ENCODE peak calls at places on chromosome 13, in five cellular contexts. J is ascending aorta, D is breast epithelium, W is colonic mucosa, I is vagina. Z is an unnamed sample. For H3K4me1, the result is how much of the 10 kb centered on the place peaks cover.

GRCh38 chr13:32117696-32118095 is 86.1 kb downstream of the FRY start:
- DNase-seq in J (peak), D (no peak), W (no peak), I (no peak), Z (no peak)

GRCh38 chr13:65499251-65499650 is 1730.9 kb downstream of the PCDH9 start:
- DNase-seq in J (no peak), D (no peak), W (no peak), I (no peak), Z (no peak)

GRCh38 chr13:102580552-102581169 is 16.1 kb upstream of the TPP2 start:
- DNase-seq in J (no peak), D (no peak), W (peak), I (no peak), Z (no peak)

GRCh38 chr13:30329009-30329585 is 21.7 kb upstream of the KATNAL1 start:
- DNase-seq in J (no peak), D (no peak), W (no peak), I (no peak), Z (no peak)

GRCh38 chr13:63773476-63773875 is 2357.8 kb upstream of the PCDH20 start:
- DNase-seq in J (no peak), D (no peak), W (no peak), I (no peak), Z (no peak)

GRCh38 chr13:44414771-44415170 is 41.1 kb downstream of the SERP2 start:
- DNase-seq in J (no peak), D (no peak), W (no peak), I (no peak), Z (no peak)

GRCh38 chr13:36133950-36134349 is 2.8 kb upstream of the DCLK1 start:
- DNase-seq in J (no peak), D (no peak), W (no peak), I (no peak), Z (no peak)

GRCh38 chr13:94825507-94825906 is 113.2 kb upstream of the SOX21 start:
- DNase-seq in J (no peak), D (no peak), W (peak), I (no peak), Z (no peak)

GRCh38 chr13:44103721-44104490 is 224.2 kb downstream of the LACC1 start:
- DNase-seq in J (no peak), D (no peak), W (peak), I (no peak), Z (peak)

GRCh38 chr13:24606486-24607170 is 73.6 kb upstream of the ATP12A start:
- DNase-seq in J (no peak), D (no peak), W (no peak), I (no peak), Z (no peak)

GRCh38 chr13:65966991-65967451 is 1263.1 kb downstream of the PCDH9 start:
- DNase-seq in J (no peak), D (no peak), W (no peak), I (no peak), Z (no peak)

GRCh38 chr13:113405481-113406300 is 41.8 kb upstream of the GRTP1 start:
- DNase-seq in J (no peak), D (no peak), W (no peak), I (no peak), Z (no peak)

GRCh38 chr13:71922191-71922590 is 55.2 kb upstream of the DACH1 start:
- DNase-seq in J (no peak), D (no peak), W (no peak), I (no peak), Z (no peak)

DNA sequence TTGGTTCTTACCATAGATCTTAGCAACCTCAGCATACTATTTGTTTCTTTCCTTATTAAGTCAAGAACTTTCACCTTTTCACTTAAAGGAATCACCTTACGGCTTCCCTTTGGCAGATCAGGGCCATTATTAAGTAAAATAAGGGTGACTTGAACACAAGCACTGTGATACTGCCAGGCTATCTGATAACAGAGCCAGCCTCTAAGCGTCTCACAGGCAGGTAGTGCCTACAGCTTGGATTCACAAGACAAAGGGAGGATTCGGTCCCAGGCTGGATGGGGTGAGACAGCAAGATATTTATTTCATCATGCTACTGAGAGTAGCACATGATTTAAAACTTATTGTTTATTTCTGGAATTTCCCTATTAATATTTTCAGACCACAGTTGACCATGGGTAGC is 218.6 kb downstream of the FOXO1 start:
- DNase-seq in J (no peak), D (no peak), W (no peak), I (no peak), Z (no peak)
- TF ChIP-seq CTCF in J (no peak), D (no peak), W (no peak), I (no peak), Z (no peak)

DNA sequence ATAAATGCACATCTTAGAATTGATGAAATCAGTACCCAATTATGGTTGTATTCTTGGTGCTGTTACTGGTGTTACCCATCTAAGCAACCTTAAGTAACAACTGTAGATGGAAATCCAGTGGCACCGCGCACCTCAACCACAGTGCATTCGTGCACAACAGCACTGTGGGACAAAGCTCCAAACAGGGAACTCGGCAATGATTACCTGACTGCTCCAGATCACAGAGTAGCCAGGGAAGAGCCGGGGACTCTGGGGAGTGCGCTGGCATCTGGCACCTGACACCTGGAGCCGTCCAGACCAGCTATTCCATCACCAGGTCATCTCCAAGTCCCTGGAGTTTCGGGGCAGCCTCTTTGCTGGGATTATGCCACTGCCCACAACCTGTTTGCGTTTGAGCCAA is 62.0 kb downstream of the COL4A1 start:
- DNase-seq in J (no peak), D (no peak), W (no peak), I (no peak), Z (no peak)
- H3K4me1 ChIP-seq in J (half or more), D (under half), W (under half), I (half or more), Z (under half)

DNA sequence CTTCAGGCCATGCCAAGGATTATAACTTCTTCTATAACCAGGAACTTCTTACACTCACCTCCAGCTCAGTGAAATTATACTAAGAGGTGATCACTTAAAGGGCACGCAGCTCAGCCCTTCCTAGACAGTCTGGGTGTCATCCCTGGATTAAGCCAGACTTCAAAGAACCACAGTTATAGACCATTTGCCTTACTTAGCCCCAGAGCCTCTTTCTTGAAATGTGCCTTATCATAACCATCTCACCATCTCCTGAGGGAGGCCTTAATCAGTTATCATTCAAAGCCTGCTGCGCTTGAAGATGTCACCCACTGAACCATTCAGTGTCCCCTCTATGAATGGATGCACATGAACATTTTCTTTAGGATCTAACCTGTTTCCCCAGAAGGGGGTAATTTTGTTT is 10.1 kb upstream of the DHRS12 start:
- DNase-seq in J (no peak), D (no peak), W (no peak), I (no peak), Z (no peak)
- H3K4me3 ChIP-seq in J (no peak), D (no peak), W (no peak), I (no peak), Z (no peak)

DNA sequence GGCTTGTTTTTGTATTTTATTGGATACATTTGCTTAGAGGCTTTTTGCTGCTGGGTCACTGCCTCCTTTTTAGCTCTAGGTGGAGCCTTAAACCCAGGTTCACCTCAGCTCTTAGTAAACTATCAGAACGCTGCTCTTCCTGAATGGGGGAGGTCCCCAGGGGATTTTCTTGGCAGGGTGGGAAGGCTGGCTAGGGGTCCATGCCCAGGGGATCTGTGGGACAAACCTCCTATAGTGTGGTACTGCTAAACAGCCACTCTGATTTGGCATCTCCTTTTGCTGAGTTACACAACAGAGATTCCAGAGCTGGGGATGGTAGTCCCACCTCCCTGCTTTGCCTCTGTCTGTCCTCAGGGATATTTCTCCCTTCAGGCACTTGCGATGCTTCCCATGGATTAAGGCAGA is 204.9 kb downstream of the ZIC5 start:
- DNase-seq in J (no peak), D (no peak), W (no peak), I (no peak), Z (no peak)
- TF ChIP-seq CTCF in J (no peak), D (no peak), W (no peak), I (no peak), Z (no peak)

GRCh38 chr13:99042851-99043250 is 65.0 kb upstream of the DOCK9 start:
- DNase-seq in J (no peak), D (no peak), W (no peak), I (no peak), Z (no peak)

GRCh38 chr13:99045396-99045795 is 67.5 kb upstream of the DOCK9 start:
- DNase-seq in J (no peak), D (no peak), W (no peak), I (no peak), Z (no peak)

GRCh38 chr13:99043700-99044300 is 65.9 kb upstream of the DOCK9 start:
- DNase-seq in J (no peak), D (no peak), W (no peak), I (no peak), Z (no peak)

GRCh38 chr13:99044764-99045163 is 66.9 kb upstream of the DOCK9 start:
- DNase-seq in J (no peak), D (no peak), W (no peak), I (no peak), Z (no peak)

GRCh38 chr13:99046851-99047250 is 69.0 kb upstream of the DOCK9 start:
- DNase-seq in J (no peak), D (no peak), W (no peak), I (no peak), Z (no peak)
- H3K4me1 ChIP-seq in J (under half), D (under half), W (under half), I (half or more), Z (under half)

DNA sequence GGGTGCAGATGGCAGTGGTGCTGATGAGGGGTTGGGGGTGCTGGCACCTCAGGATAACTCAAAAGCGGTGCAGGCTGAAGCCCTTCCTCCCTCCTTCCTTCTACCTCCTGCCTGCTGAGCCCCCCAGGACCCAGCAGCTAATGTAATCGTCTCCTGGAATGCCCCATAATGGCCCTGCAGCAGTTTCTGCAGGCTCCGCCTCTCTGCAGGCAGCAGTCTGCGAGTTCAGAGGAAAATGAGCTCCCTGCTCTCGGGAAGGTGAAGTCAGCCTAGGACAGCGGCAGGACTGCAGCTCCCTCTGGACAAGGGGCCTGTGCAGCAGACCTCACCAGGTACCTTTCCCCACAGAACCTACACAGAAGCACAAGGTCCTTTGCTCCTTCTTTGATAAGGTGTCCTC is 130.9 kb downstream of the ZDHHC20 start:
- DNase-seq in J (no peak), D (no peak), W (no peak), I (no peak), Z (no peak)
- H3K4me3 ChIP-seq in J (no peak), D (no peak), W (no peak), I (no peak), Z (no peak)

GRCh38 chr13:111187879-111188643 is 73.0 kb downstream of the ARHGEF7 start:
- DNase-seq in J (no peak), D (no peak), W (no peak), I (no peak), Z (no peak)
- TF ChIP-seq CTCF in J (no peak), D (no peak), W (no peak), I (no peak), Z (no peak)

GRCh38 chr13:40444241-40444640 is 222.2 kb downstream of the FOXO1 start:
- DNase-seq in J (no peak), D (no peak), W (no peak), I (no peak), Z (no peak)

GRCh38 chr13:40445557-40445990 is 220.9 kb downstream of the FOXO1 start:
- DNase-seq in J (peak), D (no peak), W (peak), I (no peak), Z (peak)

GRCh38 chr13:40442191-40442590 is 224.2 kb downstream of the FOXO1 start:
- DNase-seq in J (no peak), D (no peak), W (no peak), I (no peak), Z (no peak)

GRCh38 chr13:40440990-40441820 is 225.2 kb downstream of the FOXO1 start:
- DNase-seq in J (no peak), D (peak), W (peak), I (no peak), Z (peak)

DNA sequence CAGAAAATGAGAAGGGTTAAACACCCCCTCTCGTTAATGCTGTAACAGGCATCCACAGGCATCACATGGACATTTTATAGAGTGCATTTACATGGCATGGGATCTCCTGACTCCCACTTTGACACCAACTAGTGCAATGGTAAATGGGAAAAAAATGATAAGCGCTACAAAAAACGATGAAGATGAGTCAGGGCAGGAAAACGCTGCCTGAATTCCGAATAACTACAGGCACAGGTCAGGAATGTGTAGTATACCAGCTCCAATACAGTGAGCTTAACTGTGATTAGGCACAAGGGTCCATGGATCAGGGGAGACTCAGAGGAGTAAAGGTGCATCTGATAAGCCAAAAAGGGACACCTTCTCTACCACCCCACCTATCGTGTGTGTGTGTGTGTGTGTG is 223.6 kb downstream of the FOXO1 start:
- DNase-seq in J (no peak), D (no peak), W (no peak), I (no peak), Z (no peak)
- H3K4me1 ChIP-seq in J (under half), D (under half), W (under half), I (under half), Z (under half)

Z was measured in mucosa of descending colon.